ENCODE peak calls at places on chromosome 10, in eight cellular contexts. M is right lobe of liver; Q is ovary; H is tibial artery; G is pancreas; S is HCT116; D is sigmoid colon; B is CD4-positive, alpha-beta memory T cell. A is an unnamed sample.

GRCh38 chr10:97356318-97356914 is 21.9 kb upstream of the FRAT2 start:
- DNase-seq in M (no peak), Q (no peak), H (no peak), G (no peak), S (no peak), D (no peak), B (no peak), A (no peak)

GRCh38 chr10:110498982-110499795 is 1.5 kb downstream of the DUSP5 start:
- DNase-seq in M (no peak), Q (no peak), H (no peak), G (no peak), S (no peak), D (no peak), B (peak; percentile 62), A (peak; percentile 69)

GRCh38 chr10:22649390-22649841 is 65.0 kb downstream of the PIP4K2A start:
- DNase-seq in M (no peak), Q (no peak), H (no peak), G (no peak), S (no peak), D (no peak), B (peak; percentile 29), A (no peak)

GRCh38 chr10:28991738-28992270 is 297.1 kb upstream of the LYZL1 start:
- DNase-seq in M (no peak), Q (no peak), H (no peak), G (peak; percentile 16), S (peak; percentile 68), D (no peak), B (peak; percentile 6), A (no peak)

GRCh38 chr10:43120948-43121290 is 17.3 kb upstream of the CSGALNACT2 start:
- DNase-seq in M (no peak), Q (no peak), H (peak; percentile 55), G (no peak), S (no peak), D (no peak), B (peak; percentile 52), A (no peak)

GRCh38 chr10:86613905-86614304 is 40.4 kb upstream of the OPN4 start:
- DNase-seq in M (no peak), Q (no peak), H (no peak), G (no peak), S (no peak), D (no peak), B (no peak), A (no peak)

GRCh38 chr10:121362026-121362425 is 236.2 kb downstream of the FGFR2 start:
- DNase-seq in M (no peak), Q (no peak), H (no peak), G (no peak), S (no peak), D (no peak), B (no peak), A (no peak)

GRCh38 chr10:8092428-8092827 is 37.9 kb downstream of the GATA3 start:
- DNase-seq in M (no peak), Q (no peak), H (no peak), G (no peak), S (no peak), D (no peak), B (no peak), A (no peak)

GRCh38 chr10:3509355-3509754 is 275.7 kb downstream of the KLF6 start:
- DNase-seq in M (no peak), Q (no peak), H (no peak), G (no peak), S (no peak), D (no peak), B (no peak), A (no peak)

GRCh38 chr10:79021948-79022499 is 46.7 kb upstream of the ZMIZ1 start:
- DNase-seq in M (no peak), Q (no peak), H (no peak), G (no peak), S (no peak), D (peak; percentile 42), B (no peak), A (no peak)

GRCh38 chr10:24196426-24197039 is 12.4 kb upstream of the KIAA1217 start:
- DNase-seq in M (peak; percentile 67), Q (peak; percentile 78), H (peak; percentile 72), G (peak; percentile 70), S (peak; percentile 60), D (peak; percentile 81), B (peak; percentile 39), A (peak; percentile 85)

GRCh38 chr10:100713049-100713858 is 32.1 kb upstream of the PAX2 start:
- DNase-seq in M (no peak), Q (no peak), H (no peak), G (no peak), S (no peak), D (no peak), B (no peak), A (no peak)

GRCh38 chr10:8088504-8088903 is 34.0 kb downstream of the GATA3 start:
- DNase-seq in M (no peak), Q (no peak), H (no peak), G (no peak), S (no peak), D (peak; percentile 12), B (peak; percentile 65), A (no peak)

DNA sequence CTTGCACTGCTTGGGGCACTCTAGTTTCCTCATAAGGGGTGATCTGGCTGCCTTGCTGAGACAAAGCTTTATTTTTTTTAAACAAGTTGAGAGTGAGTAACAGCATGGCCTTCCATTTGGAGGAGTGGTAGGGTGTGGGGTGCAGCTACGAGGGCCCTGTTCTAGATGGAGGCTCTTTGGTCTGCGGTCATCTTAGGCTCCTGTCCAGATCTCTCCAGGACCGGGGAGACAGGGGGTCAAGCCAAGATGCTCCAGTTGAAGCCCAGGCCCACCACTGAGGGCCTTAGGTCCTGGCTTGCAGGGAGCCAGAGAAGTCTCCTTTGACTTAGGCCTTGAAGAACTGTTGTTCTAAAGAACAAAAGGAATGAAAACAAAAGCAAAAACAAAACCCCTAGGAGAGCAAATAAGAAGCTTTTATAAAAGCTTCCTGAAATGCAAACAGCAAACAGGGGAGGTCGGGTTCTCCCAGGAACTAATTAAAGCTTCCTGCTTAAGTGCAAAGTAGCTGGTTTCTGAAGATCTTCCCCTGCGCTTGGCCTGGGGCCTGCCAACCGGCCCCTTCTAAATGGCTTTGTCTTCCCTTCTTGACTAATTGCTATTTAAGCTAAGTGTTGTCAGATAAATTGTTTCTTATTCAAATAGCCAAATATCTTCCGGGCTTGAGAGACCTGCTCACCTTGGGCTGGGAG is 259.2 kb downstream of the GLRX3 start:
- DNase-seq in M (no peak), Q (no peak), H (no peak), G (no peak), S (no peak), D (no peak), B (no peak), A (no peak)
- H3K9me3 ChIP-seq in M (no peaks in the 10 kb centered on the region), Q (no peaks in the 10 kb centered on the region), H (peaks cover 13% of the 10 kb centered on the region), G (no peaks in the 10 kb centered on the region), S (no peaks in the 10 kb centered on the region), D (peaks cover 10% of the 10 kb centered on the region), B (no peaks in the 10 kb centered on the region), A (no peaks in the 10 kb centered on the region)

GRCh38 chr10:71941318-71941717 is 22.9 kb upstream of the CHST3 start:
- DNase-seq in M (no peak), Q (no peak), H (no peak), G (no peak), S (no peak), D (no peak), B (no peak), A (no peak)

GRCh38 chr10:71939861-71940474 is 24.2 kb upstream of the CHST3 start:
- DNase-seq in M (no peak), Q (no peak), H (no peak), G (no peak), S (no peak), D (no peak), B (no peak), A (no peak)

GRCh38 chr10:71939304-71939703 is 24.9 kb upstream of the CHST3 start:
- DNase-seq in M (no peak), Q (no peak), H (no peak), G (no peak), S (no peak), D (no peak), B (no peak), A (no peak)

GRCh38 chr10:71938211-71938610 is 26.0 kb upstream of the CHST3 start:
- DNase-seq in M (no peak), Q (no peak), H (no peak), G (no peak), S (no peak), D (no peak), B (no peak), A (no peak)

GRCh38 chr10:71940752-71941151 is 23.4 kb upstream of the CHST3 start:
- DNase-seq in M (no peak), Q (no peak), H (no peak), G (no peak), S (no peak), D (no peak), B (no peak), A (no peak)
- H3K9me3 ChIP-seq in M (no peaks in the 10 kb centered on the region), Q (no peaks in the 10 kb centered on the region), H (peaks cover 26% of the 10 kb centered on the region), G (no peaks in the 10 kb centered on the region), S (no peaks in the 10 kb centered on the region), D (peaks cover 12% of the 10 kb centered on the region), B (peaks cover 2% of the 10 kb centered on the region), A (no peaks in the 10 kb centered on the region)

DNA sequence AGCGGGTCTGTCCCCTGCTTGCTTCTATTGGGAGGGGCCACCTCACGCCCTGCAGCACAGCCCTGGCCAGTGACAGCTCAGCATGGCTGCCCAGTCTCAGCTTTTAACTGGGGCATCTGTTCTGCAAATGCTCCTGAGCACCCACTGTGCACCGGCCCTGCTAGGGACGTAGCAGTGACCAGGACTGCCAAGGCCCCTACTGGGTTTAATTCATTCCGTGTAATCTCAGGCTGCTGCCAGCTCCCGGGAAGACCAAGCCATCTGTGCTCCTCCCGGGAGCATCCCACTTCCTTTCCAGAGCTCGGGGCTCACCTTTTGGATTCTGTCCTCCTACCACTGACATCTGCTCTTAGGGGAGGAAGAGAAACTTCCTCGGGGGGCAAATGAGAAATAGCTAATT is 85.2 kb downstream of the ADARB2 start:
- DNase-seq in M (no peak), Q (no peak), H (no peak), G (no peak), S (no peak), D (peak; percentile 45), B (no peak), A (no peak)
- H3K9me3 ChIP-seq in M (no peaks in the 10 kb centered on the region), Q (no peaks in the 10 kb centered on the region), H (no peaks in the 10 kb centered on the region), G (no peaks in the 10 kb centered on the region), S (no peaks in the 10 kb centered on the region), D (no peaks in the 10 kb centered on the region), B (no peaks in the 10 kb centered on the region), A (no peaks in the 10 kb centered on the region)

DNA sequence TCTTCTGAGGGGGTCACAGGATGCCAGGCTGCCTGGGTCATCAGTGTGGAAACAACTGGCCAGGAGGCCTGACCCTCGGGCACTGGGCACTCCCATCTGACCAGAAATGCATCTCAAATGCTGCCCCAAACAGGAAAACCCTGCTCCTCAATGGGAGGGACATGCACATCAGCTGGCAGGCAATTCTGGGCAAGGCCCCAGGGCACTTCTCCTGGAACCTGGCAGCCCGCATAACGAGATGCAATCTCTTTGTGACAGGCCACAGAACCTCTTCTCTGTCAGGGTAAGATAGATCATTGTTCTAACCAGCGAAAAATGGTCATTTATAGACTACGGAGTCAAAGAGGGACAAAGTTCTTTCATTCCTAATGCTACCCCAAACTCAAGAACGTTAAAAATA is 212.5 kb downstream of the TCERG1L start:
- DNase-seq in M (no peak), Q (no peak), H (no peak), G (no peak), S (no peak), D (no peak), B (no peak), A (no peak)
- H3K9me3 ChIP-seq in M (no peaks in the 10 kb centered on the region), Q (no peaks in the 10 kb centered on the region), H (no peaks in the 10 kb centered on the region), G (no peaks in the 10 kb centered on the region), S (no peaks in the 10 kb centered on the region), D (no peaks in the 10 kb centered on the region), B (no peaks in the 10 kb centered on the region), A (no peaks in the 10 kb centered on the region)

A was measured in Peyer's patch.